ENCODE peak calls at places on chromosomes 3 and 15, in ten cellular contexts. A, E, K, P, T, D, R, W, M and H are unnamed samples.

GRCh38 chr3:149475451-149476060 is 1.1 kb downstream of the TM4SF4 start:
- DNase-seq in R (no peak), W (no peak), E (no peak), M (no peak), A (no peak), K (no peak), D (no peak), T (no peak), P (no peak), H (peak)

GRCh38 chr15:60081976-60082375 is 77.9 kb downstream of the FOXB1 start:
- DNase-seq in A (no peak), P (no peak), R (no peak), K (no peak), D (no peak), E (no peak), M (no peak), T (no peak), W (no peak), H (no peak)

GRCh38 chr3:73502609-73503560 is 121.9 kb downstream of the PDZRN3 start:
- DNase-seq in P (peak), M (peak), R (peak), K (peak), A (peak), W (peak), E (peak), T (no peak), D (no peak), H (peak)

GRCh38 chr15:40091861-40092415 is 16.7 kb downstream of the BMF start:
- DNase-seq in D (no peak), K (no peak), E (peak), A (no peak), T (no peak), R (no peak), M (no peak), W (no peak), P (no peak), H (no peak)

GRCh38 chr3:145911016-145911415 is 250.0 kb downstream of the PLOD2 start:
- DNase-seq in D (no peak), P (no peak), W (no peak), E (no peak), R (no peak), K (no peak), A (peak), M (no peak), T (no peak), H (no peak)

GRCh38 chr3:195757371-195757770 is 36.6 kb downstream of the MUC20 start:
- DNase-seq in T (no peak), D (no peak), W (no peak), K (no peak), P (no peak), A (no peak), M (no peak), E (no peak), R (no peak), H (no peak)

GRCh38 chr3:170159933-170160332 is 21.6 kb downstream of the PHC3 start:
- DNase-seq in A (no peak), W (no peak), K (no peak), R (no peak), T (no peak), D (no peak), E (no peak), M (no peak), P (no peak), H (no peak)

GRCh38 chr15:77002436-77002835 is 7.5 kb downstream of the PSTPIP1 start:
- DNase-seq in P (no peak), M (no peak), W (no peak), A (no peak), D (no peak), K (no peak), R (no peak), E (no peak), T (no peak), H (no peak)

GRCh38 chr3:139520028-139520737 is 19.4 kb downstream of the RBP1 start:
- DNase-seq in R (no peak), W (peak), K (no peak), M (peak), A (peak), P (no peak), E (peak), D (no peak), T (no peak), H (peak)

GRCh38 chr3:189813652-189814245 is 182.6 kb downstream of the TP63 start:
- DNase-seq in D (no peak), T (no peak), R (no peak), P (no peak), E (no peak), M (no peak), K (no peak), A (no peak), W (no peak), H (no peak)

GRCh38 chr3:180860180-180860858 is 52.2 kb upstream of the FXR1 start:
- DNase-seq in W (no peak), A (no peak), K (no peak), E (no peak), D (no peak), M (no peak), T (no peak), P (no peak), R (no peak), H (no peak)

DNA sequence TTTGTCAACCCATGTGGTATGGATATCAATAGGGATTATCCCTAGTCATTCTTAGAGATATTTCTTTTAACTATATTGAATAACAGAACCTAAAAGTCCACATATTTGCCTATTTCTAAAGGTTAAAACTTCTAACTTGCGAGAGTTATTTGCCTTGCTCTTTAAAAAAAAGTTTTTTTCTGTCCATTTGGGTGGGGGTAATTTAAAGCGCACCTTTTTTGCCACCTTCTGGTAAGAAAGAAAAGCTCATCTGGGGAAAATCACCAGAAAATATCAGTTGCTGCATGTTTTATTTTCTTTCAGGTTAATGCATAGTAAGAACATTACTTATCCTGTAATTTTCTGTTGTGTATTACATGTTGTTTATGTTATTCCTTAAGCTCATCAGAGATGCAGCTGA is 242.0 kb upstream of the GOLGA6L4 start:
- DNase-seq in D (no peak), M (no peak), A (no peak), W (no peak), K (no peak), R (no peak), P (no peak), E (no peak), T (no peak), H (no peak)
- TF ChIP-seq CTCF in D (no peak), M (no peak), A (no peak), W (no peak), K (no peak), R (no peak), P (no peak), E (peak), T (no peak), H (no peak)

DNA sequence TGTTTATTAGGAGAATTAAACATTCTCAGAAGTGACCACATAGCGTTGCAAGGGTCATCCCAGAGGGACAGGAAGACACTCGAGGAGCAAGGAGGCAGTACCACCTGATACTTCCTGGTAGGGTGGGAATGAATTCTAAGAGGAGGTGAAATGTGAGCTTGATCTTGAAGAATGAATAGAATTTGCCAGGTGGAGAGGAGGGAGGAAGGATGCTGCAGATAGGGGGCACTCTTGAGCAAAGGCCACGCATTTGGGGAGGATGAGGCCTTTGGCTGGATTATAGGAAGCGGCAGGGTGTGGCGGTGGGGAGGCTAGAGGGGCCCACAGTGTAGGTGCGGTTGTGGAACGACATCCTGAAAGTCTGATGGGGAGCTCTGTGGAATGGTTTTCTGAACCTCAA is 33.5 kb downstream of the CHCHD6 start:
- DNase-seq in K (no peak), W (no peak), D (no peak), T (no peak), P (no peak), M (no peak), R (no peak), A (no peak), E (no peak), H (no peak)
- TF ChIP-seq CTCF in K (peak), W (no peak), D (peak), T (no peak), P (no peak), M (peak), R (no peak), A (peak), E (peak), H (peak)

DNA sequence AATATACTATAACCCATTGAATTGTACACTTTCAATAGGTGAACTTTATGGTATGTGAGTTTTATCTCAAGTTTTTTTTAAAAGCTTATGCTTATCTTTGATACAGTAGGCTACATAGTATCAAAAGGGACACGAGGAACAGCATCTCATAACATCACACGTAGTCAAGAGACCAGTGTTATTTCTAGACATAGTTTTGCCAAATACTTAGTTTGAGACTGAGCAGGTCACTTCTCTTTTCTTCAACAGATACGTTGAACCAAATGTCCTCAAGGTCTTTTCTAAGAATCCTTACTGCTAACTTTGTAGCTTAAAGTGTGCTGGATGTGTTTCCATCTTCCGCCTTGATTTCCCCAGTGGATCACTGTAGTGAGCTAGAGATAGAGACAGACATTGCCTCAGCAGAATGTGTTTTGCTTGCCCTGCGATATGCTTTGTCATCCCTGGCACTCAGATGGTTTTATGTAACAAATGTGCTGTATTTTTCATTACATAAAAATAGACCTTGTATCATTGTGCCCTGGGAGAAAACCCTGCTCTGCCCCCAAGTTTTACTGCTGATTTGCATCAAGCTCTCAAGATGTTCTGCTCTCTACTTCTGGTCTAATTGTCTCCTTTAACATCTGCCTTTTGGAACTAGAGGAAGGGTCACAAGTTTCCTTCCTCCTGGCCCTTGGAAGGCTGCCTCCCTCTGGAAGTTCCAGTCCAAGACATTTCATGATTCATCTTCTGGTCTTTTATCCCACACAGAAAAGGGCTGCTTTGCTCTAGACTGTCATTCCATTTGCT is 426.4 kb upstream of the RGMA start:
- DNase-seq in A (no peak), T (no peak), D (no peak), P (peak), R (no peak), W (no peak), K (no peak), E (no peak), M (no peak), H (no peak)
- TF ChIP-seq CTCF in A (no peak), T (no peak), D (no peak), P (no peak), R (no peak), W (no peak), K (no peak), E (no peak), M (no peak), H (no peak)

GRCh38 chr3:99665017-99665416 is 26.6 kb downstream of the COL8A1 start:
- DNase-seq in D (no peak), A (no peak), W (no peak), K (no peak), M (no peak), R (no peak), P (no peak), E (no peak), T (no peak), H (no peak)
- TF ChIP-seq CTCF in D (no peak), A (no peak), W (no peak), K (no peak), M (no peak), R (no peak), P (no peak), E (no peak), T (no peak), H (no peak)

GRCh38 chr15:37984368-37984767 is 49.9 kb downstream of the TMCO5A start:
- DNase-seq in R (no peak), M (no peak), T (no peak), K (no peak), A (no peak), D (no peak), E (no peak), P (no peak), W (no peak), H (no peak)

GRCh38 chr15:37980010-37980409 is 45.6 kb downstream of the TMCO5A start:
- DNase-seq in R (no peak), K (no peak), D (no peak), P (no peak), A (no peak), W (no peak), M (no peak), E (no peak), T (no peak), H (no peak)

GRCh38 chr15:37979597-37979996 is 45.2 kb downstream of the TMCO5A start:
- DNase-seq in D (no peak), W (no peak), M (no peak), T (no peak), E (no peak), R (no peak), A (no peak), K (no peak), P (no peak), H (no peak)

GRCh38 chr15:37978231-37978630 is 43.8 kb downstream of the TMCO5A start:
- DNase-seq in D (no peak), M (no peak), R (no peak), E (no peak), A (no peak), W (no peak), P (no peak), K (no peak), T (no peak), H (no peak)

GRCh38 chr15:37981781-37982180 is 47.3 kb downstream of the TMCO5A start:
- DNase-seq in E (peak), T (no peak), K (no peak), D (no peak), M (peak), P (no peak), R (no peak), W (peak), A (peak), H (no peak)
- TF ChIP-seq CTCF in E (peak), T (no peak), K (no peak), D (peak), M (peak), P (no peak), R (peak), W (peak), A (peak), H (no peak)

GRCh38 chr3:134427400-134428111 is 53.3 kb upstream of the AMOTL2 start:
- DNase-seq in E (peak), D (peak), R (no peak), P (no peak), T (no peak), W (peak), M (peak), K (no peak), A (peak), H (peak)
- TF ChIP-seq CTCF in E (no peak), D (no peak), R (no peak), P (no peak), T (no peak), W (no peak), M (peak), K (no peak), A (no peak), H (no peak)

GRCh38 chr3:127092776-127093175 is 100.2 kb upstream of the PRR23E start:
- DNase-seq in T (no peak), A (no peak), P (no peak), K (no peak), W (no peak), D (no peak), M (no peak), E (no peak), R (no peak), H (no peak)
- TF ChIP-seq CTCF in T (no peak), A (no peak), P (no peak), K (no peak), W (no peak), D (no peak), M (no peak), E (no peak), R (no peak), H (no peak)

GRCh38 chr3:125055165-125055912 is 458 bp downstream of the HEG1 start:
- DNase-seq in K (peak), R (no peak), P (peak), D (no peak), W (peak), T (no peak), E (peak), M (no peak), A (no peak), H (peak)
- TF ChIP-seq CTCF in K (no peak), R (no peak), P (no peak), D (no peak), W (no peak), T (no peak), E (no peak), M (no peak), A (no peak), H (no peak)

GRCh38 chr15:65033659-65034269 is 4.3 kb upstream of the MTFMT start:
- DNase-seq in W (peak), T (no peak), A (peak), E (peak), M (peak), R (no peak), P (no peak), K (no peak), D (no peak), H (no peak)
- TF ChIP-seq CTCF in W (peak), T (peak), A (peak), E (peak), M (peak), R (peak), P (peak), K (no peak), D (peak), H (peak)